ENCODE peak calls at places on chromosomes 7 and 10, in five cellular contexts. R, U, N, T and O are unnamed samples.

GRCh38 chr7:47576909-47577255 is 5.0 kb downstream of the TNS3 start:
- DNase-seq in R (no peak), U (no peak), N (no peak), T (no peak), O (no peak)

GRCh38 chr7:107937514-107937913 is 46.5 kb downstream of the DLD start:
- DNase-seq in R (no peak), U (no peak), N (no peak), T (no peak), O (no peak)

GRCh38 chr10:127527891-127528290 is 21.2 kb upstream of the NPS start:
- DNase-seq in R (no peak), U (no peak), N (no peak), T (peak), O (no peak)

GRCh38 chr10:25849971-25850370 is 84.1 kb upstream of the MYO3A start:
- DNase-seq in R (no peak), U (no peak), N (no peak), T (no peak), O (no peak)

GRCh38 chr7:25954395-25954794 is 197.6 kb upstream of the NFE2L3 start:
- DNase-seq in R (no peak), U (no peak), N (no peak), T (no peak), O (no peak)

GRCh38 chr10:109126016-109126415 is 797.3 kb downstream of the XPNPEP1 start:
- DNase-seq in R (no peak), U (no peak), N (no peak), T (no peak), O (no peak)

GRCh38 chr7:45682836-45683555 is 108.8 kb downstream of the ADCY1 start:
- DNase-seq in R (no peak), U (no peak), N (no peak), T (no peak), O (no peak)

GRCh38 chr7:107103369-107103768 is 58.9 kb downstream of the PRKAR2B start:
- DNase-seq in R (no peak), U (peak), N (no peak), T (no peak), O (no peak)

GRCh38 chr10:34866848-34867247 is 51.8 kb upstream of the PARD3 start:
- DNase-seq in R (no peak), U (no peak), N (no peak), T (no peak), O (no peak)

GRCh38 chr7:130154501-130155317 is 50.5 kb downstream of the TMEM209 start:
- DNase-seq in R (no peak), U (no peak), N (no peak), T (peak), O (no peak)

GRCh38 chr7:38034062-38034907 is 113.8 kb downstream of the EPDR1 start:
- DNase-seq in R (no peak), U (no peak), N (no peak), T (no peak), O (no peak)